ENCODE peak calls at places on chromosomes 12 and 14, in ten cellular contexts. H is memory B cell, E is ELR, Q is C1 segment of cervical spinal cord, Y is HFFc6, G is astrocyte of the spinal cord, D is amniotic stem cell, Z is Right ventricle myocardium superior, U is aorta, W is MCF 10A. J is an unnamed sample.

GRCh38 chr14:34926552-34926951 is 51.4 kb upstream of the BAZ1A start:
- DNase-seq in G (peak), E (peak), Z (no peak), Q (no peak), D (no peak), W (no peak), H (no peak), U (no peak), Y (peak), J (peak)

GRCh38 chr12:53071591-53072551 is 7.3 kb downstream of the SPRYD3 start:
- DNase-seq in Q (no peak), Y (no peak), Z (peak), G (no peak), W (no peak), H (no peak), D (no peak), U (peak), E (no peak), J (no peak)

GRCh38 chr12:108773798-108774788 is 42.8 kb upstream of the CORO1C start:
- DNase-seq in W (peak), Q (peak), E (peak), G (peak), Y (peak), U (peak), D (peak), Z (peak), H (no peak), J (peak)

GRCh38 chr14:33210304-33210703 is 271.6 kb downstream of the NPAS3 start:
- DNase-seq in H (no peak), E (peak), W (peak), D (no peak), G (peak), Y (no peak), Q (no peak), Z (no peak), U (no peak), J (peak)

GRCh38 chr14:104387000-104387384 is 192.6 kb upstream of the C14orf180 start:
- DNase-seq in G (no peak), E (no peak), Z (no peak), U (no peak), Q (no peak), W (no peak), D (no peak), Y (no peak), H (no peak), J (no peak)

GRCh38 chr12:57487055-57487596 is 742 bp upstream of the MARS1 start:
- DNase-seq in Z (no peak), Q (no peak), Y (no peak), H (no peak), D (no peak), E (no peak), W (no peak), U (no peak), G (no peak), J (no peak)

GRCh38 chr12:50442178-50442908 is 41.7 kb downstream of the LARP4 start:
- DNase-seq in Y (no peak), Q (no peak), D (no peak), U (no peak), H (no peak), Z (no peak), G (no peak), E (no peak), W (no peak), J (no peak)

GRCh38 chr12:4052691-4053090 is 179.5 kb upstream of the PARP11 start:
- DNase-seq in H (no peak), D (no peak), E (no peak), W (peak), Y (no peak), U (no peak), G (no peak), Z (no peak), Q (no peak), J (no peak)

GRCh38 chr14:22375321-22375930 is 213.6 kb downstream of the DAD1 start:
- DNase-seq in E (peak), H (no peak), W (peak), Y (peak), Z (no peak), D (no peak), U (no peak), G (peak), Q (no peak), J (no peak)

J was measured in GM03348.